ENCODE peak calls at places on chromosomes 11 and 22, in ten cellular contexts. P is AML-193; U is effector CD4-positive, alpha-beta T cell; S is stimulated activated CD4-positive, alpha-beta T cell treated with anti-CD3 and anti-CD28 coated beads, Interleukin-2, amount 100 ng/mL, for 48 hours; X is fibroblast of pulmonary artery; N is OCI-LY7; O is activated naive CD4-positive, alpha-beta T cell; Y is frontal cortex; J is activated CD4-positive, CD25-positive, alpha-beta regulatory T cell; L is fibroblast of mammary gland. T is an unnamed sample.

GRCh38 chr11:12802418-12803085 is 128.3 kb downstream of the TEAD1 start:
- DNase-seq in L (peak; percentile 58), N (no peak), Y (peak; percentile 33), X (peak; percentile 84), S (no peak), P (no peak), J (no peak), U (no peak), O (no peak), T (no peak)

GRCh38 chr11:69398529-69399492 is 82.7 kb upstream of the LINC01488 start:
- DNase-seq in U (no peak), S (no peak), X (no peak), Y (no peak), P (no peak), L (peak; percentile 18), J (no peak), N (no peak), O (no peak), T (no peak)

GRCh38 chr22:47565607-47566006 is 803.2 kb downstream of the TBC1D22A start:
- DNase-seq in X (no peak), Y (no peak), N (no peak), J (no peak), O (no peak), S (no peak), P (no peak), L (no peak), U (no peak), T (no peak)

GRCh38 chr11:8241373-8242112 is 22.1 kb downstream of the LMO1 start:
- DNase-seq in S (no peak), X (no peak), U (no peak), Y (no peak), P (no peak), N (no peak), L (no peak), O (no peak), J (no peak), T (no peak)

GRCh38 chr11:43360361-43361032 is 1.8 kb downstream of the TTC17 start:
- DNase-seq in O (no peak), U (no peak), S (no peak), P (peak; percentile 62), Y (no peak), L (peak; percentile 51), X (peak; percentile 41), J (no peak), N (peak; percentile 13), T (no peak)

GRCh38 chr22:32202539-32203180 is 2.2 kb downstream of the RFPL2 start:
- DNase-seq in L (peak; percentile 26), X (peak; percentile 41), J (no peak), N (peak; percentile 45), O (no peak), U (no peak), P (peak; percentile 36), Y (peak; percentile 64), S (peak; percentile 25), T (peak; percentile 18)

GRCh38 chr11:11202885-11203284 is 150.2 kb downstream of the CSNK2A3 start:
- DNase-seq in S (no peak), X (no peak), P (no peak), J (no peak), N (no peak), L (no peak), Y (no peak), O (no peak), U (no peak), T (no peak)

GRCh38 chr11:86072211-86072610 is 3.3 kb upstream of the PICALM start:
- DNase-seq in J (no peak), U (no peak), N (no peak), X (no peak), O (no peak), Y (no peak), S (no peak), P (no peak), L (no peak), T (no peak)

GRCh38 chr11:88042238-88043032 is 132.8 kb downstream of the RAB38 start:
- DNase-seq in Y (no peak), L (no peak), N (no peak), O (no peak), J (no peak), U (no peak), S (no peak), X (no peak), P (no peak), T (no peak)

GRCh38 chr11:34198523-34198922 is 93.1 kb downstream of the NAT10 start:
- DNase-seq in X (no peak), S (no peak), N (no peak), Y (no peak), U (no peak), O (no peak), L (no peak), J (no peak), P (no peak), T (no peak)

GRCh38 chr22:38051261-38051660 is 5.9 kb upstream of the PICK1 start:
- DNase-seq in Y (no peak), S (no peak), J (no peak), O (no peak), L (no peak), X (no peak), U (no peak), N (peak; percentile 53), P (no peak), T (no peak)

GRCh38 chr11:9973921-9974320 is 310.0 kb downstream of the SWAP70 start:
- DNase-seq in P (no peak), O (no peak), Y (no peak), U (no peak), S (no peak), J (no peak), X (no peak), N (no peak), L (no peak), T (no peak)

GRCh38 chr11:62811659-62812058 is 6.4 kb upstream of the NXF1 start:
- DNase-seq in X (no peak), O (no peak), S (no peak), N (no peak), Y (no peak), U (no peak), L (no peak), P (no peak), J (no peak), T (no peak)

GRCh38 chr22:18024276-18024939 is at the start of gene MICAL3:
- DNase-seq in N (peak; percentile 88), X (peak; percentile 64), U (peak; percentile 44), P (peak; percentile 23), S (peak; percentile 63), J (peak; percentile 17), Y (peak; percentile 79), O (peak; percentile 59), L (peak; percentile 53), T (peak; percentile 57)

GRCh38 chr11:1233351-1234053 is 10.6 kb downstream of the MUC5B start:
- DNase-seq in S (no peak), U (no peak), L (no peak), X (no peak), N (no peak), P (no peak), J (no peak), O (no peak), Y (no peak), T (no peak)

GRCh38 chr11:62142921-62143320 is 19.1 kb downstream of the INCENP start:
- DNase-seq in N (no peak), Y (no peak), S (no peak), P (no peak), O (no peak), J (no peak), U (no peak), X (no peak), L (no peak), T (no peak)

GRCh38 chr11:31655483-31655882 is 145.9 kb downstream of the ELP4 start:
- DNase-seq in U (no peak), X (peak; percentile 70), N (no peak), J (no peak), O (no peak), P (no peak), L (peak; percentile 83), Y (no peak), S (no peak), T (no peak)

GRCh38 chr11:94539420-94539819 is 4.3 kb upstream of the FUT4 start:
- DNase-seq in U (no peak), N (no peak), X (no peak), Y (no peak), J (no peak), S (no peak), O (no peak), L (no peak), P (no peak), T (no peak)

GRCh38 chr11:127098684-127099083 is 98.1 kb upstream of the KIRREL3 start:
- DNase-seq in O (no peak), L (no peak), N (no peak), P (no peak), X (no peak), U (no peak), Y (no peak), S (no peak), J (no peak), T (no peak)

GRCh38 chr11:17421781-17422180 is 33.3 kb upstream of the KCNJ11 start:
- DNase-seq in X (no peak), U (no peak), S (no peak), O (no peak), N (no peak), L (no peak), Y (no peak), P (no peak), J (no peak), T (no peak)

GRCh38 chr11:129315781-129316579 is 59.7 kb upstream of the BARX2 start:
- DNase-seq in L (no peak), N (no peak), S (no peak), O (no peak), Y (no peak), U (no peak), X (no peak), J (no peak), P (no peak), T (no peak)

GRCh38 chr11:128931661-128932060 is 11.0 kb downstream of the TP53AIP1 start:
- DNase-seq in P (no peak), S (no peak), X (no peak), O (no peak), N (no peak), J (no peak), U (no peak), L (no peak), Y (no peak), T (no peak)

GRCh38 chr11:27656806-27657483 is 43.3 kb downstream of the BDNF start:
- DNase-seq in S (no peak), X (no peak), P (no peak), L (no peak), J (no peak), U (no peak), Y (no peak), O (no peak), N (no peak), T (no peak)

GRCh38 chr11:118530683-118531596 is at the start of gene TMEM25:
- DNase-seq in U (peak; percentile 66), O (peak; percentile 70), N (peak; percentile 82), L (peak; percentile 10), Y (peak; percentile 86), X (peak; percentile 36), J (peak; percentile 57), S (peak; percentile 53), P (peak; percentile 36), T (peak; percentile 68)